ENCODE peak calls at places on chromosome 2, in four cellular contexts. H is psoas muscle, Q is WTC11, O is endothelial cell. B is an unnamed sample.

GRCh38 chr2:10533811-10534321 is 85.7 kb upstream of the ODC1 start:
- DNase-seq in H (no peak), Q (no peak), O (no peak), B (no peak)

GRCh38 chr2:196112408-196113039 is 43.9 kb upstream of the DNAH7 start:
- DNase-seq in H (no peak), Q (no peak), O (no peak), B (no peak)

GRCh38 chr2:97966545-97967215 is 29.1 kb downstream of the TMEM131 start:
- DNase-seq in H (no peak), Q (no peak), O (no peak), B (no peak)

GRCh38 chr2:64859208-64860161 is 129.7 kb upstream of the SLC1A4 start:
- DNase-seq in H (peak), Q (peak), O (peak), B (peak)

GRCh38 chr2:67782443-67782842 is 280.4 kb downstream of the C1D start:
- DNase-seq in H (no peak), Q (no peak), O (no peak), B (no peak)

GRCh38 chr2:49050265-49050664 is 104.0 kb downstream of the FSHR start:
- DNase-seq in H (no peak), Q (no peak), O (no peak), B (no peak)

GRCh38 chr2:27701676-27702075 is 38.0 kb downstream of the SLC4A1AP start:
- DNase-seq in H (peak), Q (no peak), O (no peak), B (no peak)

GRCh38 chr2:148876589-148877402 is 1.8 kb downstream of the KIF5C start:
- DNase-seq in H (peak), Q (peak), O (peak), B (peak)

GRCh38 chr2:47008381-47009280 is 93.0 kb upstream of the MCFD2 start:
- DNase-seq in H (peak), Q (peak), O (no peak), B (peak)

GRCh38 chr2:8306530-8307351 is 375.1 kb upstream of the ID2 start:
- DNase-seq in H (no peak), Q (no peak), O (no peak), B (no peak)

GRCh38 chr2:12717988-12718661 is 1.4 kb downstream of the TRIB2 start:
- DNase-seq in H (no peak), Q (no peak), O (peak), B (peak)

GRCh38 chr2:194591192-194591591 is 1065.8 kb upstream of the SLC39A10 start:
- DNase-seq in H (no peak), Q (no peak), O (no peak), B (no peak)

GRCh38 chr2:203551653-203552250 is 16.7 kb upstream of the RAPH1 start:
- DNase-seq in H (no peak), Q (no peak), O (no peak), B (no peak)

GRCh38 chr2:75698928-75699327 is 11.8 kb downstream of the GCFC2 start:
- DNase-seq in H (no peak), Q (no peak), O (no peak), B (no peak)

GRCh38 chr2:189880963-189881362 is 96.7 kb downstream of the PMS1 start:
- DNase-seq in H (no peak), Q (no peak), O (no peak), B (no peak)

GRCh38 chr2:211132586-211132985 is 576.2 kb downstream of the CPS1 start:
- DNase-seq in H (no peak), Q (no peak), O (no peak), B (no peak)

GRCh38 chr2:223548194-223548593 is 54.0 kb downstream of the SCG2 start:
- DNase-seq in H (no peak), Q (no peak), O (no peak), B (no peak)

DNA sequence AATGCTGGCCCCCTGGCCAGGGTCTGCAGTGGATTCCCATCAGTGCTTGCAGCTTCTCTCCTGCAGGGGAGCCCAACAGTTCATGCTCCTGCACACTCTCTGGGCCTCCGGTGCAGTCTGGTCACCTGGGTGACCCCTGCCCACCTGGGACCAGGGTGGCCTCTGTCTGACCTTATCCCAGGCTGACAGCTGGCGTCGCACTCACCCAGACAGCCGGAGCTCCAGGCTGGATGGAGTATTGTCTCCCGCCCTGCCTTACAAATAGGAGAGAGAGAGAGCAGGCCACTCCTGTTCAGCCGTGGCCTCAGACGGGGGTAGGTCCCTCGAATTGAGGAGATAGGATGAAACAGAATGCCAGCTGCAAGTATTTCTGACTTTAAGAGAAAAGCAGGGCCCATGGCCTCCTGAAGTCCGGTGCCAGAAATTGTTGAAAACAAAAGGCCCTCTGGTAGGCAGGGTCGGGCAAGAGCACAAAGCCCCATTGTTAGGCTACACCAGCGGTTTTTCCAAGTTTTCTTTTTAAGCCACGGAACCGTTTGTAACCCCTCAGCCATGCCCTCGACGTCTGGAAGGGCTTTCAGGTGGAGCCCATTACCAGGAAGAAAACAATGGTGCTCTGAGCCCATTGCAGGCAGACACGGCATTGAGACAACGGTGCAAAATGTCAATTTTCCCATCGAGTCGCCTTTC is 258.4 kb downstream of the BCL11A start:
- DNase-seq in H (no peak), Q (no peak), O (no peak), B (peak)
- TF ChIP-seq CTCF in H (no peak), Q (no peak), O (no peak), B (no peak)

GRCh38 chr2:180040146-180040925 is 33.2 kb upstream of the CWC22 start:
- DNase-seq in H (no peak), Q (no peak), O (no peak), B (no peak)
- TF ChIP-seq CTCF in H (no peak), Q (no peak), O (no peak), B (no peak)

GRCh38 chr2:230324503-230324902 is 2.5 kb upstream of the SP140L start:
- DNase-seq in H (no peak), Q (no peak), O (no peak), B (no peak)

GRCh38 chr2:230323385-230324106 is 3.4 kb upstream of the SP140L start:
- DNase-seq in H (no peak), Q (no peak), O (no peak), B (no peak)

GRCh38 chr2:230321031-230321430 is 6.0 kb upstream of the SP140L start:
- DNase-seq in H (no peak), Q (no peak), O (no peak), B (no peak)

GRCh38 chr2:230325316-230326243 is 1.4 kb upstream of the SP140L start:
- DNase-seq in H (no peak), Q (no peak), O (no peak), B (no peak)

DNA sequence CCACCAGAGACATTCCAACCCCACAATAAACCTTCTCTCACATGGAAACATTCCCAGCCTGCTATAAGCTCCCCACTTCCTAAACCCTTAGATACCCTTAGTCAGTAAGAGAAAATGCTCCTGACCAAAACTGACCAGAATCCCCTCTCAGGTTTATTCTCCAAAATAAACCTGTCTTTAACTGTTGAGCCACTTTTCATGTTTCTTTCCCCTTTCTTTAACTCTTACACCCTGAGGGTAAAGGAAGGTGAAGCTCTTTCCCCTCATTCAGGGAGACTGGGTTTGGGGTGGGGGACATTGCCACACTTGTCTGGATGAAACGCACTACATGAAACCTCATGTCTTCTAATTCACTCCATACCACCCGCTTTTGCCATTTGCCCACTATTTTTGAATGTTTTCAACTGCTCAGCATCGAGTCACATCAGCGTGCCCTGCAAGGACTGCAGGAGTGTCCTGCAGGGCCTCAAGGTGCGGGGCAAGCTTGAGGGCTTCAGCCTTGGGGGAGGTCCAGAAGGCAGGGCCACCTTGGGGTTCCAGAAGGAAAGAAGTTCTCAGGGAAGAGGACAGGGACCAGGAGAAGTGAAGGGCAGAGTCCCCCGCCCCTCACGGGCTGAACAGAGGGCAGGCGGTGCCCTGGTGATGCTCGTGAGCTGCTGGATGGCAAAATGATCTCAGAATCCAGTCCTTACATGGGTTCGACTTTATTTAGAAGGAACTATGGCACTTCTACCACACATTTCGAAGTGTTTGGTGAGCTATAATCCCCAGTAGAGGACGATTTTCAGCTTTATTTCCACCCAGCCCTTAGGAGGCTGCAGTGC is 4.2 kb upstream of the SP140L start:
- DNase-seq in H (no peak), Q (no peak), O (no peak), B (no peak)
- TF ChIP-seq CTCF in H (no peak), Q (peak), O (no peak), B (peak)

GRCh38 chr2:128032092-128032491 is 4.2 kb upstream of the SAP130 start:
- DNase-seq in H (no peak), Q (no peak), O (no peak), B (no peak)
- TF ChIP-seq CTCF in H (no peak), Q (no peak), O (no peak), B (no peak)

GRCh38 chr2:36371963-36372391 is 16.4 kb downstream of the CRIM1 start:
- DNase-seq in H (no peak), Q (no peak), O (no peak), B (no peak)
- TF ChIP-seq CTCF in H (no peak), Q (no peak), O (no peak), B (no peak)

GRCh38 chr2:96321230-96322103 is 3.6 kb upstream of the ITPRIPL1 start:
- DNase-seq in H (peak), Q (peak), O (peak), B (peak)
- TF ChIP-seq CTCF in H (no peak), Q (no peak), O (no peak), B (no peak)

GRCh38 chr2:133433455-133434451 is 134.5 kb downstream of the NCKAP5 start:
- DNase-seq in H (no peak), Q (no peak), O (no peak), B (no peak)
- TF ChIP-seq CTCF in H (no peak), Q (no peak), O (no peak), B (no peak)

DNA sequence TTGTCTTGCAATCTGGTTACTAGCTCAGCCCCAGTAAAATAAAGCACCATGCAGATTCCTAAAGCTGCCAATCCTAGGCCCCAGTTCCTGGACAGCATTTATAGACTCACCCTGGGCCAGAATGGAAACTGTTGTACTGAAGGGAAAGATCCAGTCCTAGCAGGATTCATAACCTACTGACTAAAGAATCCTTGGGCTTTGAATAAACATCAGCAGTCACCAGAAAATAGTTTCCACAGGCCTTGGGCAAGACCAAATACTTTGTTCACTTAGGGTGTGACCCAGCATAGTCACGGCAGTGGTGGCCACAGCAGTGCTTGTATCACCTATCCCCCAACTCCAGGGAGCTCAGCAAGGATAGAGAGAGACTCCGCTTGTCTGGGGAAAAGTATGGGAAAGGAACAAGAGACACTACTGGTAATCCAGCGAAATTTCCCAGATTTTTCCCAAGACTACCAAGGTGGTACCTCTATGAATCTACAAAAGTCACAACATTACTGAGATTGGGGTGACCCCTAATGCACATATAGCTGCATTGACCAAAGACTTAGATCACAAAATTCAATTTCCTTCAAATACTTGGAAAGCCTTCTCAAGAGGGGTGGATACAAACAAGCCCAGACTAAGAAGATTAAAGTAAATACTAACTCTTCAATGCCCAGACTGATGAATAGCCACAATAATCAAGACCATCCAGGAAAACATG is 748.1 kb upstream of the LRATD1 start:
- DNase-seq in H (no peak), Q (no peak), O (no peak), B (no peak)
- TF ChIP-seq CTCF in H (no peak), Q (no peak), O (no peak), B (no peak)